ENCODE peak calls at places on chromosome 16, in four cellular contexts. Q, F, C and B are unnamed samples.

GRCh38 chr16:83743720-83744119 is 64.1 kb upstream of the HSBP1 start:
- DNase-seq in F (no peak), Q (no peak), C (no peak), B (no peak)

GRCh38 chr16:11994187-11995119 is 17.9 kb downstream of the SNX29 start:
- DNase-seq in C (no peak), Q (peak; percentile 35), F (peak; percentile 26), B (no peak)

GRCh38 chr16:70510216-70510615 is 13.1 kb downstream of the COG4 start:
- DNase-seq in F (no peak), Q (no peak), C (no peak), B (no peak)

GRCh38 chr16:15650698-15651161 is 685 bp downstream of the NDE1 start:
- DNase-seq in C (peak; percentile 31), F (peak; percentile 60), Q (no peak), B (no peak)

GRCh38 chr16:66376577-66377326 is 10.3 kb downstream of the CDH5 start:
- DNase-seq in Q (no peak), F (no peak), C (no peak), B (no peak)

GRCh38 chr16:85541619-85542547 is 71.2 kb upstream of the GSE1 start:
- DNase-seq in C (no peak), F (no peak), Q (no peak), B (no peak)

GRCh38 chr16:84058664-84059063 is 16.1 kb upstream of the SLC38A8 start:
- DNase-seq in Q (no peak), F (no peak), C (no peak), B (no peak)

GRCh38 chr16:30030011-30030685 is 923 bp downstream of the TLCD3B start:
- DNase-seq in F (peak; percentile 46), C (no peak), Q (no peak), B (no peak)

GRCh38 chr16:27102701-27103575 is 36.2 kb downstream of the C16orf82 start:
- DNase-seq in Q (no peak), C (no peak), F (no peak), B (no peak)

GRCh38 chr16:60945225-60945624 is 1091.0 kb downstream of the CDH8 start:
- DNase-seq in F (peak; percentile 79), Q (peak; percentile 5), C (peak; percentile 19), B (peak; percentile 2)

GRCh38 chr16:25093208-25094061 is 18.1 kb upstream of the LCMT1 start:
- DNase-seq in C (no peak), F (no peak), Q (no peak), B (no peak)

GRCh38 chr16:24700549-24701392 is 28.7 kb upstream of the TNRC6A start:
- DNase-seq in C (no peak), F (no peak), Q (peak; percentile 60), B (no peak)

GRCh38 chr16:85267414-85267945 is 155.2 kb upstream of the CIBAR2 start:
- DNase-seq in C (no peak), F (no peak), Q (no peak), B (no peak)

GRCh38 chr16:53817117-53817516 is 113.2 kb downstream of the FTO start:
- DNase-seq in F (no peak), Q (no peak), C (no peak), B (no peak)

GRCh38 chr16:24163935-24164334 is 92.2 kb upstream of the CACNG3 start:
- DNase-seq in F (peak; percentile 24), C (no peak), Q (no peak), B (no peak)

GRCh38 chr16:88686062-88686438 is 257 bp downstream of the SNAI3 start:
- DNase-seq in F (no peak), Q (no peak), C (peak; percentile 79), B (no peak)

GRCh38 chr16:79811541-79811940 is 211.0 kb upstream of the MAF start:
- DNase-seq in Q (no peak), F (no peak), C (no peak), B (no peak)

GRCh38 chr16:12896562-12896961 is 4.8 kb upstream of the SHISA9 start:
- DNase-seq in Q (peak; percentile 74), C (peak; percentile 27), F (peak; percentile 75), B (peak; percentile 53)

GRCh38 chr16:77299395-77299794 is 100.2 kb downstream of the SYCE1L start:
- DNase-seq in F (no peak), C (no peak), Q (no peak), B (no peak)

GRCh38 chr16:85235988-85236831 is 123.9 kb upstream of the CIBAR2 start:
- DNase-seq in F (no peak), Q (no peak), C (no peak), B (no peak)

GRCh38 chr16:88456356-88457292 is 3.5 kb downstream of the ZFPM1 start:
- DNase-seq in C (no peak), Q (no peak), F (no peak), B (no peak)

GRCh38 chr16:17777461-17777863 is 306.7 kb upstream of the XYLT1 start:
- DNase-seq in F (no peak), Q (peak; percentile 12), C (no peak), B (no peak)

GRCh38 chr16:67645397-67646121 is 615 bp downstream of the CARMIL2 start:
- DNase-seq in C (no peak), Q (no peak), F (no peak), B (no peak)
- TF ChIP-seq EZH2 in C (no peak), Q (no peak), F (no peak), B (no peak)

GRCh38 chr16:1334739-1335138 is 1.3 kb downstream of the BAIAP3 start:
- DNase-seq in Q (no peak), F (no peak), C (no peak), B (no peak)

GRCh38 chr16:1331712-1332617 is 1.5 kb upstream of the BAIAP3 start:
- DNase-seq in C (peak; percentile 74), Q (peak; percentile 92), F (peak; percentile 85), B (no peak)

GRCh38 chr16:1332618-1333148 is 762 bp upstream of the BAIAP3 start:
- DNase-seq in F (no peak), C (no peak), Q (no peak), B (no peak)

GRCh38 chr16:1333854-1334719 is 642 bp downstream of the BAIAP3 start:
- DNase-seq in F (peak; percentile 54), C (no peak), Q (no peak), B (no peak)

GRCh38 chr16:1333149-1333812 is at the start of gene BAIAP3:
- DNase-seq in C (peak; percentile 88), Q (no peak), F (peak; percentile 77), B (no peak)
- TF ChIP-seq EZH2 in C (no peak), Q (no peak), F (no peak), B (no peak)

GRCh38 chr16:86573646-86574508 is 4.5 kb upstream of the FOXL1 start:
- DNase-seq in Q (no peak), F (no peak), C (no peak), B (no peak)
- TF ChIP-seq EZH2 in Q (no peak), F (no peak), C (no peak), B (no peak)

GRCh38 chr16:50244504-50245416 is 21.6 kb upstream of the ADCY7 start:
- DNase-seq in C (peak; percentile 41), F (peak; percentile 42), Q (no peak), B (no peak)
- TF ChIP-seq EZH2 in C (no peak), F (no peak), Q (no peak), B (no peak)

GRCh38 chr16:58635502-58635901 is 5.9 kb upstream of the CNOT1 start:
- DNase-seq in C (no peak), Q (no peak), F (no peak), B (no peak)

GRCh38 chr16:58634265-58634802 is 4.7 kb upstream of the CNOT1 start:
- DNase-seq in F (no peak), Q (peak; percentile 91), C (no peak), B (no peak)

GRCh38 chr16:58628845-58629680 is 563 bp downstream of the CNOT1 start:
- DNase-seq in C (peak; percentile 16), Q (peak; percentile 55), F (peak; percentile 43), B (no peak)

DNA sequence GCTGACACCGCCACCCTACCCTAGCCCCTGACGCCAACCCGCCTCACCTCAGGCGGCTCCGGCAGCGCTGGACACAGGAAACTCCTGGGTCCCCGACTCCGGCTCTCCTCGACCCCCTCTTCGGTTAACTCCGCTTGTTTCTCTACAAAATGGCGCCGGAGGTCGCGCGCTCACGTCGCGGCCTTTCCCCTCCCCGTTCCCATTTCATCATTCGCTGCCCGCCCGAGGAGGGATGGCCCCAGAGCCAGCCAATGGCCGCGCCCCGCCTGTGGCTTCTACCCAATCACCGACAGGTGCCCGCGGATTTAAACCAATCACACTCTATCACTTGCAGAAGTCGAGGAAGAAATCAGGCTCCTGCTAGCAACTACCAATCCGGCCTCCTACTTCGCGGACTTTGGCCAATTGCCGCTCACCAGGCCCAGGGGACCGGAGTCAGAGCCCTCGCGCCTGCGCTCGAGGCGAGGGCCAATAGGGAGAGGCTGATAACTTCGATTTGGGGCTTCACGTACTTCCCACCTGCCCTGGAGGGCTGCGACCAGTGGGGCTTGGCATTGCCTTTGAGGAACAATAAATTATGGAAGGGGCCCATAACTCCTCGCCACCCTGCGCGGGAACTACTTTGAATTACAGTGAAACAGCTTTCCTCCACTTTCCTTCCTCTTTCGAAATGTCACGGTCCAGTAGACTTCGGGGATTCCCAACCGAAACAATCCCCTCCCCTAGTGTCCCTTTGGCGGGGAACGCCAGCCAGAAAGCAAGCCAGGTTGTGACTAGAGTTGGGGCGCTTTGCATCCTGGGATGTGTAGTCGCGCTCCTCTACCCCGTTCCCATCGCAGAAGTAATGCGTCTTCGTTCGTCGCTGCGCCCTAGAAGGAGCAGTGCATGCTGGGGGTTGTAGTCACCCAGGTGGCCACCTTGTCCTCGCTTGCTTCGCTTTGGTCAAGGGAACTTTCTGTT is at the start of gene CNOT1:
- DNase-seq in F (peak; percentile 98), C (peak; percentile 97), Q (peak; percentile 100), B (peak; percentile 84)
- TF ChIP-seq EZH2 in F (no peak), C (no peak), Q (no peak), B (no peak)

DNA sequence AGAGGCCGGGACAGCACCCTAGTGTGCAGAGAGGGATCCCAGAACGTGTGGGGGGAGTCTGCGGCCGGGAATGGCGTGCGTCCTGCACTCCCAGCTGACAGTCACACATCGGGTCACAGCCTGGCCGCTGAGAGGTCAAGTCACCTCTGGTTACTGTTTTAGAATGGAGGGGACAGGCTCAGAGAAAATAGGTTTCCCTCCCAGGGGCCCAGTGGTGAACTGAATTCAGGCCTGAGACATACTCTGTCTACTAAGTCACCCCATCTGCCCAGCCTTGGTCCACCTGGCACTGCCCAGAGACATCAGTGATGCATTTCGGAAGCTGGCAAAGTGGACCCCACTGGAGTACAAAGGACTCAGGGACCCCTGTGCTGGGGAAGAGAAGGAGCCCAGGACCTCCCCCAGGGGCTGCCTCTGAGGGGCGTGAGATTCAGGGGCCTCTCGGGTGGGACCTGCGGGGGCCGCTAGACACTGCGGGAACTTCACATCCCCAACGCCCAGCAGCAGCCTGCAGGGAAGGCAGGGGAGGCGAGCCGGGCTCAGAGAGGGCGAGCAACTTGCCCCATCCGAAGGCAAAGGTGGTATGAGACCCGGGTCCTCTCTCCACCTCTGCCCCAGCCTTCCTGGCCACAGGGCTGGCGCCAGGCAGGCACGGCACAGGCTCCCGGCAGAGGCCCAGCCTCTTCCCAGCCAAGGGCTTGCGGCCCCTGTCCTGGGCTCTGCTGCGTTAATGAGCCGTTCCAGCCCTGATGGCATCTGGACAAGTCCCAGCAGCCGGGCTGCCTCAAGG is 870 bp upstream of the HS3ST6 start:
- DNase-seq in F (peak; percentile 51), Q (no peak), C (no peak), B (no peak)
- TF ChIP-seq EZH2 in F (peak; percentile 53), Q (no peak), C (no peak), B (peak; percentile 33)